ENCODE peak calls at places on chromosomes 12 and 14, in ten cellular contexts. O is lung; M is right lobe of liver; A is CD8-positive, alpha-beta T cell; Y is transverse colon; L is brain microvascular endothelial cell; G is tibial nerve; V is ovary; T is neural progenitor cell; P is heart left ventricle. Z is an unnamed sample.

GRCh38 chr14:93943052-93943451 is 15.9 kb downstream of the FAM181A start:
- DNase-seq in G (no peak), M (no peak), T (no peak), Y (no peak), L (peak; percentile 82), A (no peak), V (no peak), O (no peak), P (no peak), Z (no peak)

GRCh38 chr14:55749946-55750345 is 169.9 kb downstream of the KTN1 start:
- DNase-seq in V (no peak), L (no peak), T (no peak), Y (no peak), M (no peak), G (no peak), A (no peak), P (no peak), O (no peak), Z (no peak)

GRCh38 chr14:70317969-70318634 is 41.4 kb downstream of the COX16 start:
- DNase-seq in Y (peak; percentile 29), V (no peak), L (peak; percentile 64), M (no peak), P (no peak), O (no peak), A (no peak), T (peak; percentile 84), G (no peak), Z (peak; percentile 72)

GRCh38 chr14:75615200-75615599 is 36.8 kb downstream of the FLVCR2 start:
- DNase-seq in A (no peak), L (no peak), M (no peak), T (no peak), Y (no peak), P (peak; percentile 45), V (no peak), O (no peak), G (no peak), Z (no peak)

GRCh38 chr14:99123208-99123870 is 148.7 kb downstream of the BCL11B start:
- DNase-seq in G (no peak), Y (no peak), O (peak; percentile 18), V (no peak), M (no peak), A (no peak), T (no peak), P (no peak), L (no peak), Z (no peak)

GRCh38 chr14:101466456-101467180 is 94.7 kb upstream of the DIO3 start:
- DNase-seq in M (no peak), Y (no peak), P (no peak), G (no peak), V (no peak), O (no peak), T (no peak), L (no peak), A (no peak), Z (no peak)

GRCh38 chr12:55467836-55468235 is 2.1 kb downstream of the OR6C70 start:
- DNase-seq in A (no peak), Y (no peak), L (no peak), T (no peak), P (no peak), O (no peak), G (no peak), M (no peak), V (no peak), Z (no peak)

GRCh38 chr12:74538491-74539258 is 1.0 kb downstream of the ATXN7L3B start:
- DNase-seq in P (no peak), L (no peak), A (peak; percentile 41), T (no peak), V (no peak), Y (no peak), M (no peak), O (no peak), G (no peak), Z (no peak)

GRCh38 chr12:51210690-51211395 is 7.0 kb downstream of the POU6F1 start:
- DNase-seq in A (no peak), L (no peak), O (no peak), M (no peak), T (no peak), Y (no peak), G (no peak), P (no peak), V (no peak), Z (no peak)

GRCh38 chr14:79656496-79656895 is 554.8 kb downstream of the DIO2 start:
- DNase-seq in O (no peak), A (no peak), Y (no peak), L (no peak), P (no peak), T (no peak), G (no peak), M (no peak), V (no peak), Z (no peak)

DNA sequence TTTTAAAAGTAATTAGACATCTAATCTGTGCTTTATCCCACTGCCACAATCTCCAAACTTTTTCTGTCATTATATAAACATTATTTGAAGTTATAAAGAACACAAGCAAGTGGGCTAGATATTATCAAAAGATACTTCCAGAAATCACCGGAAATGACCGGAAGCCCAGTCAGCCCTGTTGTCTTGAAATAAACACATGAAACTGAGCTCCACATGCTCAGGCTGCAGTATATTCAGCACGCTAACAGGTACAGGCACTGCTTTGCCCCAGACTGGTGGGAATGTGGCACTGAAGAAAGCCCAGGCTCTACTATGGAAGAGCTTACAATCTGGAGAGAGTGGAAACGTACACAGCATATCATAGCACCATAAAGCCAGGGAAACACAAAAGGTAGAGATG is 158.9 kb upstream of the PLEKHG7 start:
- DNase-seq in G (no peak), P (no peak), O (no peak), Y (no peak), T (no peak), M (no peak), V (no peak), A (no peak), L (no peak), Z (no peak)
- TF ChIP-seq CTCF in G (no peak), P (no peak), O (no peak), Y (no peak), T (no peak), M (no peak), V (no peak), A (no peak), L (no peak), Z (no peak)

GRCh38 chr12:3366451-3367155 is 124.4 kb upstream of the PRMT8 start:
- DNase-seq in L (no peak), P (no peak), G (no peak), T (no peak), A (no peak), V (no peak), O (no peak), M (no peak), Y (no peak), Z (no peak)
- H3K27me3 ChIP-seq in L (peaks cover 30% of the 10 kb centered on the region), P (peaks cover 44% of the 10 kb centered on the region), G (no peaks in the 10 kb centered on the region), T (peaks cover 69% of the 10 kb centered on the region), A (peaks cover 3% of the 10 kb centered on the region), V (peaks cover 3% of the 10 kb centered on the region), O (peaks cover 4% of the 10 kb centered on the region), M (no peaks in the 10 kb centered on the region), Y (peaks cover 71% of the 10 kb centered on the region), Z (no peaks in the 10 kb centered on the region)

GRCh38 chr12:67804168-67804567 is 155.6 kb downstream of the DYRK2 start:
- DNase-seq in O (no peak), L (no peak), T (no peak), Y (no peak), M (no peak), G (no peak), P (no peak), V (no peak), A (peak; percentile 38), Z (no peak)

GRCh38 chr12:67798763-67799162 is 150.2 kb downstream of the DYRK2 start:
- DNase-seq in Y (no peak), G (no peak), P (no peak), L (no peak), A (no peak), M (no peak), O (no peak), T (no peak), V (no peak), Z (no peak)

GRCh38 chr12:67807808-67808207 is 159.3 kb downstream of the DYRK2 start:
- DNase-seq in M (no peak), A (no peak), P (no peak), L (no peak), Y (no peak), V (no peak), O (no peak), G (no peak), T (no peak), Z (no peak)

GRCh38 chr12:67802723-67803122 is 154.2 kb downstream of the DYRK2 start:
- DNase-seq in L (no peak), O (no peak), G (no peak), T (no peak), P (no peak), V (no peak), Y (no peak), A (no peak), M (no peak), Z (no peak)

GRCh38 chr12:67803450-67804034 is 155.0 kb downstream of the DYRK2 start:
- DNase-seq in T (no peak), O (no peak), G (no peak), A (no peak), M (no peak), L (no peak), P (no peak), V (no peak), Y (no peak), Z (no peak)
- H3K27ac ChIP-seq in T (no peak overlapping the region), O (no peak overlapping the region), G (no peak overlapping the region), A (no peak overlapping the region), M (no peak overlapping the region), L (no peak overlapping the region), P (no peak overlapping the region), V (no peak overlapping the region), Y (peak overlapping the region; percentile 26), Z (no peak overlapping the region)

DNA sequence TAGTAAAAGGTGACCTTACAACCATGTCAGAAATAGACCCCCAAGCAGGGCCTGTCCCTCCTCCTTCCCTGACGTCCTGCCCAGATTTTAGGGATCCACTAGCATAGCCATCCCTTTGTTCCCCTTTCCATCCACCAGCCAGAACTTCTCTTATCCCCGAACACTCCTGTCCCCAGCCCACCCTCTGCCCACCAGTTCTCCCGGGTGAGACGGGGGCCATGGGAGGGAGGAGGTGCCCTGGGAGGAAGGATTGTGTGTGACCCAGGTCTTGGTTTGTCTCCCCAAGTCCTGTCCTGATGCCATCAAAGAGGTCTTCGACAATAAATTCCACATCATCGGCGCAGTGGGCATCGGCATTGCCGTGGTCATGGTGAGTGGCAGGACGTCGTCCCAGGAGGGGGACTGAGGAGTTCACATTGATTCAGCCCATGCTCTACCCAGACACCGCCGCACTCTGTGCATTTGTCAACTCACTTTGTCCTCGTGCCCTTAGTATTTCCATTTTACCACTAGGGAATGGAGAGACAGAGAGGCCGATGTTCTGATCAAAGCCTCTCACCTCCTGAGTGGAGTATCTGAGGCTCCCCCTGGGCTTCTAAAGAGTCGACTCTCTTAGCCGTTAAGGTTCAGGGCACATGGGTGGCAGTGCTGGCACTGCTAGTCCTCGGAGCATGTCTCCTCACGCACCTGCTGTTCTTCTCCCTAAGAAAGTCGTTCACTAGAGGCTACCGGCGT is 35.9 kb downstream of the CD9 start:
- DNase-seq in T (no peak), L (no peak), V (no peak), A (no peak), G (no peak), Y (no peak), M (no peak), O (no peak), P (no peak), Z (no peak)
- TF ChIP-seq CTCF in T (no peak), L (no peak), V (no peak), A (no peak), G (no peak), Y (no peak), M (no peak), O (no peak), P (no peak), Z (no peak)

GRCh38 chr12:124916370-124917134 is 2.1 kb upstream of the UBC start:
- DNase-seq in L (peak; percentile 93), Y (peak; percentile 84), P (peak; percentile 76), T (peak; percentile 52), M (peak; percentile 70), A (peak; percentile 49), G (peak; percentile 67), O (peak; percentile 76), V (no peak), Z (peak; percentile 72)
- H3K27me3 ChIP-seq in L (no peaks in the 10 kb centered on the region), Y (no peaks in the 10 kb centered on the region), P (no peaks in the 10 kb centered on the region), T (no peaks in the 10 kb centered on the region), M (no peaks in the 10 kb centered on the region), A (no peaks in the 10 kb centered on the region), G (no peaks in the 10 kb centered on the region), O (no peaks in the 10 kb centered on the region), V (no peaks in the 10 kb centered on the region), Z (no peaks in the 10 kb centered on the region)

Z was measured in testis.